ENCODE peak calls at places on chromosomes 3 and 15, in five cellular contexts. T is H1, A is mammary epithelial cell, H is fibroblast of lung, L is GM23248. Q is an unnamed sample. For H3K9me3, the result is how much of the 10 kb centered on the place peaks cover.

GRCh38 chr3:155078959-155079794 is 942 bp upstream of the MME start:
- DNase-seq in T (peak), A (no peak), H (peak), L (peak), Q (peak)

GRCh38 chr3:74897006-74897405 is 282.5 kb upstream of the CNTN3 start:
- DNase-seq in T (no peak), A (peak), H (peak), L (peak), Q (no peak)

GRCh38 chr15:90718232-90718631 is 1.1 kb downstream of the BLM start:
- DNase-seq in T (no peak), A (no peak), H (no peak), L (no peak), Q (no peak)

GRCh38 chr3:123320224-123320623 is 118.5 kb downstream of the SEC22A start:
- DNase-seq in T (no peak), A (no peak), H (no peak), L (no peak), Q (no peak)

GRCh38 chr3:48215019-48215418 is 8.3 kb upstream of the CAMP start:
- DNase-seq in T (no peak), A (no peak), H (no peak), L (peak), Q (no peak)

GRCh38 chr15:91694829-91695205 is 158.7 kb upstream of the SLCO3A1 start:
- DNase-seq in T (no peak), A (peak), H (peak), L (peak), Q (peak)

GRCh38 chr3:171863920-171864319 is 20.8 kb downstream of the TMEM212 start:
- DNase-seq in T (no peak), A (no peak), H (no peak), L (no peak), Q (no peak)

GRCh38 chr3:45477026-45477725 is 88.8 kb downstream of the LARS2 start:
- DNase-seq in T (no peak), A (no peak), H (no peak), L (no peak), Q (no peak)

GRCh38 chr15:25238716-25239470 is 199.9 kb downstream of the UBE3A start:
- DNase-seq in T (no peak), A (no peak), H (no peak), L (no peak), Q (no peak)

GRCh38 chr3:126818696-126819095 is 114.7 kb downstream of the CHCHD6 start:
- DNase-seq in T (no peak), A (no peak), H (no peak), L (no peak), Q (no peak)

GRCh38 chr15:38217181-38217580 is 35.5 kb upstream of the SPRED1 start:
- DNase-seq in T (no peak), A (peak), H (peak), L (peak), Q (no peak)

GRCh38 chr3:52203701-52204100 is 5.7 kb downstream of the ALAS1 start:
- DNase-seq in T (no peak), A (no peak), H (no peak), L (no peak), Q (no peak)

GRCh38 chr3:143973352-143974021 is 1.9 kb downstream of the DIPK2A start:
- DNase-seq in T (no peak), A (peak), H (peak), L (peak), Q (peak)

GRCh38 chr3:143971367-143972154 is at the start of gene DIPK2A:
- DNase-seq in T (peak), A (peak), H (peak), L (peak), Q (peak)

GRCh38 chr3:143970773-143971366 is 753 bp upstream of the DIPK2A start:
- DNase-seq in T (peak), A (peak), H (peak), L (peak), Q (peak)

GRCh38 chr3:143972495-143973351 is 1.1 kb downstream of the DIPK2A start:
- DNase-seq in T (peak), A (peak), H (peak), L (peak), Q (peak)

GRCh38 chr3:143972155-143972494 is 502 bp downstream of the DIPK2A start:
- DNase-seq in T (no peak), A (no peak), H (no peak), L (no peak), Q (no peak)
- TF ChIP-seq EZH2 in T (no peak), A (no peak), H (no peak), L (no peak), Q (no peak)

GRCh38 chr3:25493246-25493645 is 65.2 kb downstream of the RARB start:
- DNase-seq in T (no peak), A (no peak), H (no peak), L (peak), Q (no peak)

GRCh38 chr3:25497096-25497495 is 69.0 kb downstream of the RARB start:
- DNase-seq in T (no peak), A (no peak), H (no peak), L (no peak), Q (no peak)

GRCh38 chr3:25495304-25495703 is 67.2 kb downstream of the RARB start:
- DNase-seq in T (no peak), A (no peak), H (no peak), L (no peak), Q (no peak)

GRCh38 chr3:25495726-25496125 is 67.7 kb downstream of the RARB start:
- DNase-seq in T (no peak), A (no peak), H (no peak), L (no peak), Q (no peak)

GRCh38 chr3:25493786-25494185 is 65.7 kb downstream of the RARB start:
- DNase-seq in T (no peak), A (peak), H (no peak), L (peak), Q (no peak)
- H3K9me3 ChIP-seq in T (under half), A (under half), H (under half), L (under half), Q (under half)

GRCh38 chr3:58584690-58585004 is 7.5 kb upstream of the FAM107A start:
- DNase-seq in T (no peak), A (no peak), H (peak), L (peak), Q (no peak)

GRCh38 chr3:58588030-58588614 is 10.9 kb upstream of the FAM107A start:
- DNase-seq in T (peak), A (no peak), H (peak), L (peak), Q (peak)

GRCh38 chr3:58585994-58586393 is 8.8 kb upstream of the FAM107A start:
- DNase-seq in T (no peak), A (no peak), H (no peak), L (peak), Q (no peak)

GRCh38 chr3:58586776-58587192 is 9.6 kb upstream of the FAM107A start:
- DNase-seq in T (peak), A (no peak), H (no peak), L (no peak), Q (peak)

DNA sequence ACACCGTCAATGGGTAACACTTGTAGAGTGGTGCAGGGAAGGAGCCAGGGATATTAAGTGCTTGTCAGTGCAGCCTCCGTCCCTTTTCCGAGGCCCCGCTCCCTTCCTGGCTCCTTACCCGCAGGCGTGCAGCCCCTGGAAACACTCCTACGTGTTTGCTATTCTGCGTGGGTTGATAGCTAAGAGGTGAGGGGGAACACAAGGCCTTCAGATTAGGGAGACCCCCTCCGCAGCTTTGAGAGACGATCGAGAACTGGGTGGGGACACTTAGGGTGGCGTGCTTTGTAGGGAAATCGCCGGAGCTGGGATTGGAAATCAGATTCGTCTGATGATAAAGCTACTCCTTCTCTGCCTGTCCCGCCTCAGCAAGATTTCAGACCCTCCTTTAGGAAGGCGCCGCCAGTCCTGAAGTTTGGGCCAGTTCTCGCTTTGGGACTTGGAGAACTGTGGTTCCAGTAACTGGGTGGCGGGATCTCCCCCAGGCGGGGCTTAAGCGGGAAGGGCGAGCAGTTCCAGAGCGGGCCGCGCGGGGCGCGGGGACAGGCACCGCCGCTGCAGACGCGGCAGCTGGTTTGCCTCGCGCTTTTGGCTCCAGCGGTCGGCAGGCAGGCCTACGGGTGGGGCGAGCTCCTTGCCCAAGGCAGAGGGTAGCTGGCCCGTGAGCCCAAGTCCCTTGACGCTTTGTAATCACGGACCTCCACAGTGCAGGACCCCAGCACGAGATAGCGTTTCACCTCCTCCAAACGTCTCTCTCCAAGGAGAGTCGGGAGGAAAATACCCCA is 8.0 kb upstream of the FAM107A start:
- DNase-seq in T (peak), A (peak), H (peak), L (peak), Q (peak)
- TF ChIP-seq EZH2 in T (peak), A (no peak), H (no peak), L (no peak), Q (peak)

GRCh38 chr3:196774845-196775422 is 35.3 kb downstream of the PAK2 start:
- DNase-seq in T (no peak), A (peak), H (no peak), L (peak), Q (no peak)
- H3K9me3 ChIP-seq in T (under half), A (under half), H (under half), L (under half), Q (under half)

GRCh38 chr15:41116116-41116871 is at the start of gene INO80:
- DNase-seq in T (peak), A (peak), H (peak), L (peak), Q (peak)
- TF ChIP-seq EZH2 in T (no peak), A (no peak), H (no peak), L (no peak), Q (no peak)